ENCODE peak calls at places on chromosomes 4 and X, in five cellular contexts. N, Q, M, I and L are unnamed samples. For H3K9me3, the result is how much of the 10 kb centered on the place peaks cover.

GRCh38 chrX:26851981-26852380 is 611.2 kb downstream of the PPP4R3C start:
- DNase-seq in N (no peak), Q (no peak), M (no peak), I (no peak), L (no peak)

GRCh38 chrX:70133303-70134115 is at the start of gene IGBP1:
- DNase-seq in N (peak), Q (peak), M (peak), I (peak), L (peak)

GRCh38 chr4:78784255-78784654 is 8.1 kb downstream of the BMP2K start:
- DNase-seq in N (no peak), Q (no peak), M (no peak), I (no peak), L (no peak)

GRCh38 chr4:122842984-122843531 is 16.4 kb downstream of the FGF2 start:
- DNase-seq in N (peak), Q (no peak), M (no peak), I (peak), L (no peak)

GRCh38 chr4:68700152-68700551 is 29.7 kb upstream of the UGT2B15 start:
- DNase-seq in N (no peak), Q (no peak), M (no peak), I (no peak), L (no peak)

GRCh38 chr4:183532823-183533222 is 28.0 kb downstream of the ING2 start:
- DNase-seq in N (no peak), Q (no peak), M (no peak), I (no peak), L (no peak)

GRCh38 chrX:747176-747575 is 116.6 kb downstream of the SHOX start:
- DNase-seq in N (no peak), Q (no peak), M (no peak), I (no peak), L (no peak)

GRCh38 chrX:50448565-50448964 is 22.1 kb downstream of the DGKK start:
- DNase-seq in N (no peak), Q (no peak), M (no peak), I (peak), L (no peak)

GRCh38 chr4:32847466-32847865 is 2127.3 kb downstream of the PCDH7 start:
- DNase-seq in N (no peak), Q (no peak), M (no peak), I (no peak), L (no peak)

GRCh38 chr4:24321637-24322036 is 262.7 kb downstream of the DHX15 start:
- DNase-seq in N (no peak), Q (no peak), M (no peak), I (no peak), L (no peak)

GRCh38 chr4:30719363-30720020 is 677 bp upstream of the PCDH7 start:
- DNase-seq in N (peak), Q (peak), M (peak), I (peak), L (peak)

GRCh38 chrX:125094901-125095300 is 224.8 kb upstream of the TEX13C start:
- DNase-seq in N (no peak), Q (no peak), M (no peak), I (no peak), L (no peak)

GRCh38 chr4:7987148-7987989 is 47.7 kb upstream of the AFAP1 start:
- DNase-seq in N (peak), Q (peak), M (peak), I (peak), L (peak)

GRCh38 chr4:22668301-22668700 is 24.4 kb upstream of the GBA3 start:
- DNase-seq in N (no peak), Q (no peak), M (no peak), I (no peak), L (no peak)

GRCh38 chr4:53537606-53538005 is 53.7 kb downstream of the LNX1 start:
- DNase-seq in N (no peak), Q (no peak), M (no peak), I (peak), L (no peak)

GRCh38 chrX:38426785-38427184 is 74.4 kb downstream of the OTC start:
- DNase-seq in N (no peak), Q (no peak), M (no peak), I (no peak), L (no peak)

GRCh38 chrX:20060961-20061868 is 55.5 kb downstream of the MAP7D2 start:
- DNase-seq in N (no peak), Q (no peak), M (no peak), I (peak), L (no peak)

GRCh38 chrX:68196939-68197791 is 236.1 kb downstream of the OPHN1 start:
- DNase-seq in N (peak), Q (no peak), M (no peak), I (peak), L (no peak)

DNA sequence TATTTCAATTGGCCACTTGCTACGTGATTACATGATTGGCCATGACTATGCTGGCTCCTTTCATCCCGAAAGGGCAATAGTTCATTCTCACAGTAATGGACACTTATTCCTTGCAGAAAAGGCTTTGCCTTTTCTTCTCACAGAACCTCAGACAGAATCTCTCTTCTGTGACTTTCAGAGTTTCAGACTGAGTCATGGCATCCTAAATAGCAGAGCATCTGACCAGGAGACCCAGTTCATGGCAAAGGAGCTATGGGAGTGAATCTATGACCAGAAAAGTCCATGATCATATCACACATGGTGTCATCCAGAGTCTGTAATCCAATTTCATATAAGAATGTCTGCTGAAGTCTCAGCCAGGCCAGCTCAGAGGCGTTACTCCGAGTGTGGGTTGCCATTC is 263.3 kb upstream of the CLNK start:
- DNase-seq in N (no peak), Q (no peak), M (no peak), I (no peak), L (no peak)
- H3K9me3 ChIP-seq in N (under half), Q (under half), M (under half), I (under half), L (under half)

DNA sequence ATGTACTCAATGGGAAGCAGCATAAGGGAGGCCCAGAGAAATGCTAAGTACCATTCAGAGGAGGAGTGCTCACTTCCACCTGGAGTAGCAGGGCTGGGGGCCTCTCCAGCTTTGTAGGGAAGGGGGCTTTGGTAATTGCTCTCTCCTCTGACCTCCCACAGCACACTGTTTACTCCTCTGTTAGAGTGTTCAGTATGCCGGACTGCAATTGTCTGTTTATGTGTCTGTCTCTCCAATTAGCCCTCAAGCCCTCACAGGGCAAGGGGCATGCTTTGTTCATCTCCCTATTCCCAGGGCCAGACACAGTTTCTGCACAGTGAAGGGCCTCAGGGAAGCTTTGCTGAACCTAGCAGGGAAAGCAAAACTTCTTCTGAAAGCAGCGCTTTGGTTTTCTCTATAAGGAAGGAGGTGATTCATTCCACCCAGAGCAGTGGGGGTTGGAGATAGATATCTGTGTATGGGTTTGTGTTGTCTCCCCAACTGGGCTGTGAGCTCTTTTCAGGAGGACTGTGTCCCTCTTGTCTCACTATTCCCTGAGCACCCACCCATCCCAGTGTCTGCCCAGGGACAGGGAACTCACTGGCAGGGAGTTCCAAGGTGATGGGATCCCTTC is 50.0 kb upstream of the VMA21 start:
- DNase-seq in N (no peak), Q (no peak), M (no peak), I (no peak), L (no peak)
- H3K27ac ChIP-seq in N (no peak), Q (no peak), M (no peak), I (no peak), L (no peak)

GRCh38 chr4:28832445-28832844 is 1887.7 kb upstream of the PCDH7 start:
- DNase-seq in N (no peak), Q (no peak), M (no peak), I (no peak), L (no peak)

GRCh38 chr4:28831867-28832266 is 1888.3 kb upstream of the PCDH7 start:
- DNase-seq in N (no peak), Q (no peak), M (no peak), I (no peak), L (no peak)

GRCh38 chr4:28834120-28834519 is 1886.0 kb upstream of the PCDH7 start:
- DNase-seq in N (no peak), Q (no peak), M (no peak), I (no peak), L (no peak)
- H3K9me3 ChIP-seq in N (under half), Q (under half), M (under half), I (under half), L (under half)

DNA sequence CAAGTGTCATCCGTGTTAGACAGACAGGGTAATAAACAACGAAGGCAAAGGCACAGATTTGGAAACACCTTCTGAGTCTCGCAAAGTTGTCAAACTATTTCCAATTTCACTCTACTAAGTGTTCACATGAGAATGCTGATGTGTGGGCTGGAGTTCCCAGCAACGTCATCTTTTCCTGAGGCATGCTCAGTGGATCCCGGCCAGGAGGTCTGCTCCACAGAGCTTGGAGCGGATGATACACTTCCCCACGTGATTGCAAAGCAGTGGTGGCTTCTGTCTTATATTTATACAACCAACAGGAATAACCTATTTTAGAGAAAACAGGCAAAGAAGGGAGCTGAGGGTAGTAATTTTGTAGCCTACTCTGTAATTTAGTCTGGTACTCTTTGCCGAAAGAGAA is 40.1 kb upstream of the PDK3 start:
- DNase-seq in N (no peak), Q (peak), M (peak), I (peak), L (peak)
- H3K27ac ChIP-seq in N (no peak), Q (no peak), M (peak), I (peak), L (no peak)

GRCh38 chrX:101362757-101363156 is 14.2 kb upstream of the TIMM8A start:
- DNase-seq in N (no peak), Q (no peak), M (no peak), I (no peak), L (no peak)
- H3K9me3 ChIP-seq in N (under half), Q (under half), M (under half), I (under half), L (under half)

DNA sequence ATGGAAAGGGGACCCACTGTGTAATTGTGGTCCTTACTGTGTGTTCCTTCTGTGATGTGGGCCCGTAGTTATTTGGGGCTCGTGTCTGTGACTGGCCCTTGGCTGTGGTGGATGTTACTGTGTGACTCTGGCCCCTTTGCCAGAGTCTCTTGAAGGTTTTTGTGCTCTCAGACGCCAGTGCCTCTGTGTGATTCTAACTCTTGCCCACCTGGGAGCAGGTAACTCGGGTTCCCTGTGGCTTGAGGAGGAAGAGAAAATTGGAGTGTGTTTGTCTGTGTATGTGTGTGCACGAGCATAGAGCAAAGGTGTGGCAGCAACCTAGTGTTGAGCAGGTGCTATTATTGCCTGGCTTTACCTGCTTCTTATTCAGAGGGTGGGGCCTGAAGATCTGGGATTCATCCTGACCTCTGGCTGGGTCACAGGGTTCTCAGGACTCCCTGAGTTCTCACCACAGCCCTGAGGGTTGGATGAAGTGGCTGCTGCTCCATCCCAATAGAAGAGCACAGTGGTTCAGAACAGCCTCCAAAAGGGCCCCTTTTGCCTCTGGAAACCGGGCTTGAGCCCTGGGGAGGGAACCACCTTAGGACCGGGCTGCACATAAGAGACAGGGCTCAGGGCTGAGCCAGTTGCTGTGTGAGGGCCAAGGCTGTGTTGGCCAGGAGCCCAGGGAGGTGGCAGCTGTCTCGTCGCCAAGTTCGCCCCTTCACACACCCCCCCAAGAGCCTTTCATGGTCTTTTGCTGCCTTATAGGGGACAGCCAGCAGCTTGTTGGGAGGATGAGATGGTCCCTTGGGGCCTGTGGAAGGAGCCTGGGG is 1.3 kb downstream of the RBM10 start:
- DNase-seq in N (no peak), Q (no peak), M (no peak), I (peak), L (no peak)
- H3K27ac ChIP-seq in N (no peak), Q (peak), M (peak), I (peak), L (no peak)

GRCh38 chr4:243407-243806 is 61.9 kb downstream of the ZNF732 start:
- DNase-seq in N (no peak), Q (no peak), M (no peak), I (no peak), L (no peak)
- H3K9me3 ChIP-seq in N (under half), Q (under half), M (under half), I (under half), L (under half)